ENCODE peak calls at places on chromosomes 3 and 15, in six cellular contexts. One of them, this sample, is unnamed.
A peak's percentile ranks its signal among the peaks of the same experiment; 100 is the strongest.

GRCh38 chr3:42847731-42848130 is 27.9 kb downstream of the CYP8B1 start:
- DNase-seq in CD4-positive, alpha-beta T cell: no peak
- DNase-seq in aorta: no peak
- DNase-seq in iPS-NIHi11: no peak
- DNase-seq in NCI-H226: no peak
- DNase-seq in effector memory CD8-positive, alpha-beta T cell: no peak
- DNase-seq in this sample: no peak

GRCh38 chr3:69197922-69198540 is 75.6 kb upstream of the LMOD3 start:
- DNase-seq in CD4-positive, alpha-beta T cell: peak; percentile 43
- DNase-seq in aorta: no peak
- DNase-seq in iPS-NIHi11: no peak
- DNase-seq in NCI-H226: no peak
- DNase-seq in effector memory CD8-positive, alpha-beta T cell: peak; percentile 41
- DNase-seq in this sample: no peak

GRCh38 chr15:57861805-57862586 is 155.5 kb downstream of the POLR2M start:
- DNase-seq in CD4-positive, alpha-beta T cell: no peak
- DNase-seq in aorta: no peak
- DNase-seq in iPS-NIHi11: no peak
- DNase-seq in NCI-H226: peak; percentile 83
- DNase-seq in effector memory CD8-positive, alpha-beta T cell: no peak
- DNase-seq in this sample: peak; percentile 62

GRCh38 chr15:81073796-81074195 is 60.3 kb upstream of the CFAP161 start:
- DNase-seq in CD4-positive, alpha-beta T cell: no peak
- DNase-seq in aorta: no peak
- DNase-seq in iPS-NIHi11: no peak
- DNase-seq in NCI-H226: no peak
- DNase-seq in effector memory CD8-positive, alpha-beta T cell: no peak
- DNase-seq in this sample: peak; percentile 38

GRCh38 chr3:149579161-149579560 is 78.7 kb downstream of the WWTR1 start:
- DNase-seq in CD4-positive, alpha-beta T cell: no peak
- DNase-seq in aorta: no peak
- DNase-seq in iPS-NIHi11: no peak
- DNase-seq in NCI-H226: no peak
- DNase-seq in effector memory CD8-positive, alpha-beta T cell: no peak
- DNase-seq in this sample: no peak

GRCh38 chr3:21920431-21920830 is 169.4 kb upstream of the ZNF385D start:
- DNase-seq in CD4-positive, alpha-beta T cell: no peak
- DNase-seq in aorta: no peak
- DNase-seq in iPS-NIHi11: no peak
- DNase-seq in NCI-H226: peak; percentile 75
- DNase-seq in effector memory CD8-positive, alpha-beta T cell: no peak
- DNase-seq in this sample: no peak

GRCh38 chr15:101162701-101163483 is 89.0 kb downstream of the CHSY1 start:
- DNase-seq in CD4-positive, alpha-beta T cell: no peak
- DNase-seq in aorta: peak; percentile 77
- DNase-seq in iPS-NIHi11: no peak
- DNase-seq in NCI-H226: no peak
- DNase-seq in effector memory CD8-positive, alpha-beta T cell: no peak
- DNase-seq in this sample: no peak

GRCh38 chr3:122305818-122306621 is 19.0 kb upstream of the CSTA start:
- DNase-seq in CD4-positive, alpha-beta T cell: no peak
- DNase-seq in aorta: no peak
- DNase-seq in iPS-NIHi11: peak; percentile 31
- DNase-seq in NCI-H226: no peak
- DNase-seq in effector memory CD8-positive, alpha-beta T cell: no peak
- DNase-seq in this sample: no peak

GRCh38 chr15:78107471-78107870 is 15.1 kb downstream of the SH2D7 start:
- DNase-seq in CD4-positive, alpha-beta T cell: no peak
- DNase-seq in aorta: peak; percentile 63
- DNase-seq in iPS-NIHi11: no peak
- DNase-seq in NCI-H226: no peak
- DNase-seq in effector memory CD8-positive, alpha-beta T cell: no peak
- DNase-seq in this sample: no peak

GRCh38 chr3:71551286-71551919 is 32.1 kb downstream of the FOXP1 start:
- DNase-seq in CD4-positive, alpha-beta T cell: no peak
- DNase-seq in aorta: no peak
- DNase-seq in iPS-NIHi11: no peak
- DNase-seq in NCI-H226: peak; percentile 65
- DNase-seq in effector memory CD8-positive, alpha-beta T cell: no peak
- DNase-seq in this sample: no peak

GRCh38 chr3:150147776-150148175 is 177.1 kb upstream of the PFN2 start:
- DNase-seq in CD4-positive, alpha-beta T cell: no peak
- DNase-seq in aorta: no peak
- DNase-seq in iPS-NIHi11: no peak
- DNase-seq in NCI-H226: no peak
- DNase-seq in effector memory CD8-positive, alpha-beta T cell: no peak
- DNase-seq in this sample: no peak

GRCh38 chr15:77563768-77564167 is 68.9 kb downstream of the LINGO1 start:
- DNase-seq in CD4-positive, alpha-beta T cell: no peak
- DNase-seq in aorta: no peak
- DNase-seq in iPS-NIHi11: no peak
- DNase-seq in NCI-H226: no peak
- DNase-seq in effector memory CD8-positive, alpha-beta T cell: no peak
- DNase-seq in this sample: no peak

GRCh38 chr3:128197855-128198254 is 44.6 kb downstream of the EEFSEC start:
- DNase-seq in CD4-positive, alpha-beta T cell: no peak
- DNase-seq in aorta: no peak
- DNase-seq in iPS-NIHi11: no peak
- DNase-seq in NCI-H226: no peak
- DNase-seq in effector memory CD8-positive, alpha-beta T cell: no peak
- DNase-seq in this sample: no peak

This sample was measured in MG63.